ENCODE peak calls at places on chromosomes 7 and 10, in seven cellular contexts. D is endothelial cell of umbilical vein, T is cardiac muscle cell, C is SK-N-MC, W is HCT116, E is GM23338, L is GM06990. N is an unnamed sample.
A peak's percentile ranks its signal among the peaks of the same experiment; 100 is the strongest.

GRCh38 chr10:12228851-12229250 is 32.9 kb downstream of the CDC123 start:
- DNase-seq in D (no peak), T (no peak), C (no peak), W (no peak), E (no peak), L (no peak), N (no peak)

GRCh38 chr10:34184901-34185386 is 630.2 kb downstream of the PARD3 start:
- DNase-seq in D (peak; percentile 56), T (no peak), C (no peak), W (no peak), E (no peak), L (no peak), N (no peak)

GRCh38 chr7:107945332-107945731 is 54.3 kb downstream of the DLD start:
- DNase-seq in D (peak; percentile 61), T (no peak), C (no peak), W (no peak), E (no peak), L (no peak), N (no peak)

GRCh38 chr7:142809671-142810070 is 38.9 kb downstream of the PRSS2 start:
- DNase-seq in D (no peak), T (no peak), C (no peak), W (no peak), E (no peak), L (no peak), N (no peak)

GRCh38 chr7:47636111-47636692 is 54.3 kb upstream of the TNS3 start:
- DNase-seq in D (no peak), T (no peak), C (no peak), W (no peak), E (no peak), L (no peak), N (no peak)

GRCh38 chr10:103542764-103543616 is 49.5 kb downstream of the NEURL1 start:
- DNase-seq in D (peak; percentile 66), T (peak; percentile 49), C (peak; percentile 55), W (peak; percentile 46), E (peak; percentile 82), L (peak; percentile 25), N (peak; percentile 34)

GRCh38 chr7:101122933-101123702 is 3.8 kb upstream of the SERPINE1 start:
- DNase-seq in D (no peak), T (no peak), C (no peak), W (no peak), E (no peak), L (no peak), N (no peak)

GRCh38 chr10:93080350-93081046 is 6.8 kb downstream of the CYP26A1 start:
- DNase-seq in D (no peak), T (peak; percentile 67), C (no peak), W (peak; percentile 18), E (peak; percentile 80), L (no peak), N (peak; percentile 48)

GRCh38 chr7:96686305-96686704 is 23.3 kb downstream of the SEM1 start:
- DNase-seq in D (no peak), T (no peak), C (no peak), W (no peak), E (no peak), L (no peak), N (no peak)

GRCh38 chr7:86123476-86123875 is 520.2 kb upstream of the GRM3 start:
- DNase-seq in D (no peak), T (no peak), C (no peak), W (no peak), E (no peak), L (no peak), N (no peak)

GRCh38 chr10:29120216-29120615 is 168.7 kb upstream of the LYZL1 start:
- DNase-seq in D (no peak), T (no peak), C (no peak), W (no peak), E (no peak), L (no peak), N (peak; percentile 64)

GRCh38 chr10:34933676-34934075 is 118.6 kb upstream of the PARD3 start:
- DNase-seq in D (no peak), T (peak; percentile 20), C (no peak), W (no peak), E (peak; percentile 68), L (no peak), N (no peak)

GRCh38 chr7:115613836-115614235 is 416.7 kb downstream of the TFEC start:
- DNase-seq in D (no peak), T (no peak), C (no peak), W (no peak), E (no peak), L (no peak), N (no peak)

GRCh38 chr7:26449175-26450165 is 157.8 kb downstream of the SNX10 start:
- DNase-seq in D (peak; percentile 96), T (no peak), C (no peak), W (no peak), E (no peak), L (no peak), N (peak; percentile 80)

GRCh38 chr7:80277434-80278427 is 143.1 kb downstream of the GNAI1 start:
- DNase-seq in D (peak; percentile 41), T (no peak), C (peak; percentile 91), W (peak; percentile 92), E (peak; percentile 11), L (no peak), N (peak; percentile 79)

DNA sequence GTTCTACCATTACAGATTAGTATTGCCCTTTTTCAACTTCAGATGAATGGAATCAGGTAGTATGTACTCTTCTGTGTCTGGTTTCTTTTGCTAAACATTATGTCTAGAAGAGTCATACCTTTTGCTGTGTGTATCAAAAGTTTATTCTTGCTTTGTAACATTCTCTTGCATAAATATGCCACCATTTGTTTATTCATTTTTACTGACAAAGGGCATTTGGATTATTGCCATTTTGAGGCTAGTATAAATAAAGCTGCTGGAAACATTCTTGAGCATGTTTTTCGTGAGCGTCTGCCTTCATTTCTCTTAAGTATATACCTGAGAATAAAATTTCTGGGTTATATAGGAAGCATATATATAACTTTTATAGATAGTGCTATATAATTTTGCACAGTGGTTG is 121.7 kb upstream of the CSTF2T start:
- DNase-seq in D (peak; percentile 12), T (no peak), C (no peak), W (no peak), E (no peak), L (no peak), N (no peak)
- H3K4me3 ChIP-seq in D (no peak overlapping the region), T (no peak overlapping the region), C (no peak overlapping the region), W (no peak overlapping the region), E (no peak overlapping the region), L (no peak overlapping the region), N (no peak overlapping the region)

GRCh38 chr7:24718977-24719491 is 38.2 kb downstream of the GSDME start:
- DNase-seq in D (no peak), T (no peak), C (no peak), W (no peak), E (no peak), L (peak; percentile 75), N (no peak)

GRCh38 chr7:24717247-24717622 is 40.0 kb downstream of the GSDME start:
- DNase-seq in D (no peak), T (no peak), C (no peak), W (no peak), E (no peak), L (no peak), N (no peak)

GRCh38 chr7:24716480-24717246 is 40.6 kb downstream of the GSDME start:
- DNase-seq in D (no peak), T (no peak), C (no peak), W (no peak), E (no peak), L (no peak), N (no peak)

GRCh38 chr7:24718431-24718831 is 38.8 kb downstream of the GSDME start:
- DNase-seq in D (no peak), T (no peak), C (no peak), W (no peak), E (no peak), L (peak; percentile 43), N (no peak)

DNA sequence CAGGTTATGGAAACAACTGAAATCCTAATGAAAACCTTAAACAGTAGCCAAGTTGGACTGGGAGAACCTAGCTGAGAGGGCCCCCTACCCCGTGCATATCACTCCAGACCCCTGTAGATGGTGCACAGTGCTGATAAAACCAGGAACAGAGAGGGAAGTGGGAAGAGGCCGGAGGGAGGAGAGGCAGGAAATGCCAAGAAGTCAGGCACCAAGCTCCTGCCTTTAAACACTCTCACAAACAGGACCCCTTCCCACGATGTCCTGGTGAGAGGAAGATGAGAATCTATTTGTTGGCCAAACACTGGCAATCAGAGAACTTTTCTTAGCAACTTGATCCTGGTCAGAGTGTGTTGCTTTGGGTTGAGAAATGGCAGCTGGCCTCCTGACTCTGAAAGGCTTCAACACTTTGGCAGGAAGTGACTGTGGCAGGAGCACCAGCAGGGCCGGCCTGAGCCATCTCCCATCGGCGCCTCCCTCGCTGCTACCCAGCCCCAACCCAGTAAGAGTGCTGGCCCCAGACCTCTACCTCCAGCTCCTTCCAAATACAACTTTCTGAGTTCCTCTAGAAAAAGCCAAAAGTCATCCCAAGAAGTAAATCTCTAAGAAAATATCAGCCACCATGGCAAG is 39.5 kb downstream of the GSDME start:
- DNase-seq in D (no peak), T (no peak), C (no peak), W (no peak), E (no peak), L (no peak), N (no peak)
- H3K4me3 ChIP-seq in D (no peak overlapping the region), T (no peak overlapping the region), C (no peak overlapping the region), W (no peak overlapping the region), E (no peak overlapping the region), L (peak overlapping the region; percentile 2), N (no peak overlapping the region)

GRCh38 chr10:65325913-65326312 is 1599.9 kb upstream of the LRRTM3 start:
- DNase-seq in D (no peak), T (no peak), C (no peak), W (no peak), E (peak; percentile 74), L (no peak), N (no peak)
- H3K4me3 ChIP-seq in D (no peak overlapping the region), T (no peak overlapping the region), C (no peak overlapping the region), W (no peak overlapping the region), E (no peak overlapping the region), L (no peak overlapping the region), N (no peak overlapping the region)

GRCh38 chr10:131961777-131962450 is 19.8 kb downstream of the BNIP3 start:
- DNase-seq in D (no peak), T (no peak), C (no peak), W (no peak), E (no peak), L (no peak), N (no peak)

GRCh38 chr10:131960631-131961046 is 21.1 kb downstream of the BNIP3 start:
- DNase-seq in D (no peak), T (no peak), C (no peak), W (no peak), E (peak; percentile 24), L (no peak), N (no peak)

GRCh38 chr10:131959841-131960240 is 21.9 kb downstream of the BNIP3 start:
- DNase-seq in D (no peak), T (no peak), C (no peak), W (no peak), E (no peak), L (no peak), N (no peak)

GRCh38 chr10:131963350-131963749 is 18.4 kb downstream of the BNIP3 start:
- DNase-seq in D (no peak), T (no peak), C (no peak), W (no peak), E (no peak), L (no peak), N (no peak)

GRCh38 chr10:131961047-131961776 is 20.5 kb downstream of the BNIP3 start:
- DNase-seq in D (no peak), T (no peak), C (no peak), W (no peak), E (no peak), L (no peak), N (no peak)
- H3K4me3 ChIP-seq in D (no peak overlapping the region), T (no peak overlapping the region), C (no peak overlapping the region), W (no peak overlapping the region), E (no peak overlapping the region), L (no peak overlapping the region), N (no peak overlapping the region)